ENCODE peak calls at places on chromosomes 16 and 17, in ten cellular contexts. One of them, this sample, is unnamed. For H3K4me1, the result is how much of the 10 kb centered on the place peaks cover.

GRCh38 chr17:48148029-48148759 is 40.6 kb downstream of the SNX11 start:
- DNase-seq in H9: no peak
- DNase-seq in SK-N-SH: peak
- DNase-seq in fibroblast of lung: no peak
- DNase-seq in IMR-90: no peak
- DNase-seq in kidney: no peak
- DNase-seq in GM23248: no peak
- DNase-seq in neural progenitor cell: no peak
- DNase-seq in PC-3: no peak
- DNase-seq in MM.1S: no peak
- DNase-seq in this sample: no peak

GRCh38 chr17:37698132-37698615 is 46.7 kb downstream of the HNF1B start:
- DNase-seq in H9: no peak
- DNase-seq in SK-N-SH: no peak
- DNase-seq in fibroblast of lung: peak
- DNase-seq in IMR-90: peak
- DNase-seq in kidney: no peak
- DNase-seq in GM23248: peak
- DNase-seq in neural progenitor cell: no peak
- DNase-seq in PC-3: peak
- DNase-seq in MM.1S: no peak
- DNase-seq in this sample: no peak

GRCh38 chr17:43532581-43532980 is 13.6 kb downstream of the ETV4 start:
- DNase-seq in H9: no peak
- DNase-seq in SK-N-SH: no peak
- DNase-seq in fibroblast of lung: no peak
- DNase-seq in IMR-90: no peak
- DNase-seq in kidney: no peak
- DNase-seq in GM23248: no peak
- DNase-seq in neural progenitor cell: no peak
- DNase-seq in PC-3: no peak
- DNase-seq in MM.1S: no peak
- DNase-seq in this sample: peak

GRCh38 chr16:6250516-6250915 is 1082.1 kb upstream of the RBFOX1 start:
- DNase-seq in H9: no peak
- DNase-seq in SK-N-SH: no peak
- DNase-seq in fibroblast of lung: no peak
- DNase-seq in IMR-90: no peak
- DNase-seq in kidney: no peak
- DNase-seq in GM23248: no peak
- DNase-seq in neural progenitor cell: no peak
- DNase-seq in PC-3: no peak
- DNase-seq in MM.1S: no peak
- DNase-seq in this sample: no peak

GRCh38 chr17:79086609-79087427 is 12.2 kb downstream of the ENGASE start:
- DNase-seq in H9: no peak
- DNase-seq in SK-N-SH: no peak
- DNase-seq in fibroblast of lung: no peak
- DNase-seq in IMR-90: no peak
- DNase-seq in kidney: peak
- DNase-seq in GM23248: no peak
- DNase-seq in neural progenitor cell: no peak
- DNase-seq in PC-3: no peak
- DNase-seq in MM.1S: no peak
- DNase-seq in this sample: no peak

GRCh38 chr17:42456223-42457106 is 2.2 kb upstream of the ATP6V0A1 start:
- DNase-seq in H9: no peak
- DNase-seq in SK-N-SH: no peak
- DNase-seq in fibroblast of lung: peak
- DNase-seq in IMR-90: peak
- DNase-seq in kidney: no peak
- DNase-seq in GM23248: peak
- DNase-seq in neural progenitor cell: no peak
- DNase-seq in PC-3: no peak
- DNase-seq in MM.1S: peak
- DNase-seq in this sample: no peak

GRCh38 chr16:11071829-11072228 is 127.5 kb downstream of the CLEC16A start:
- DNase-seq in H9: no peak
- DNase-seq in SK-N-SH: no peak
- DNase-seq in fibroblast of lung: no peak
- DNase-seq in IMR-90: no peak
- DNase-seq in kidney: no peak
- DNase-seq in GM23248: no peak
- DNase-seq in neural progenitor cell: no peak
- DNase-seq in PC-3: no peak
- DNase-seq in MM.1S: no peak
- DNase-seq in this sample: no peak

GRCh38 chr17:307741-308507 is 44.7 kb downstream of the RPH3AL start:
- DNase-seq in H9: no peak
- DNase-seq in SK-N-SH: no peak
- DNase-seq in fibroblast of lung: no peak
- DNase-seq in IMR-90: no peak
- DNase-seq in kidney: peak
- DNase-seq in GM23248: peak
- DNase-seq in neural progenitor cell: no peak
- DNase-seq in PC-3: no peak
- DNase-seq in MM.1S: no peak
- DNase-seq in this sample: no peak

GRCh38 chr17:3865166-3865565 is 19.1 kb upstream of the NCBP3 start:
- DNase-seq in H9: peak
- DNase-seq in SK-N-SH: no peak
- DNase-seq in fibroblast of lung: peak
- DNase-seq in IMR-90: no peak
- DNase-seq in kidney: no peak
- DNase-seq in GM23248: peak
- DNase-seq in neural progenitor cell: no peak
- DNase-seq in PC-3: no peak
- DNase-seq in MM.1S: no peak
- DNase-seq in this sample: no peak

GRCh38 chr17:75288784-75289121 is 480 bp downstream of the SLC25A19 start:
- DNase-seq in H9: peak
- DNase-seq in SK-N-SH: no peak
- DNase-seq in fibroblast of lung: no peak
- DNase-seq in IMR-90: no peak
- DNase-seq in kidney: no peak
- DNase-seq in GM23248: no peak
- DNase-seq in neural progenitor cell: peak
- DNase-seq in PC-3: peak
- DNase-seq in MM.1S: peak
- DNase-seq in this sample: peak

GRCh38 chr17:56635640-56636039 is 42.1 kb downstream of the NOG start:
- DNase-seq in H9: no peak
- DNase-seq in SK-N-SH: no peak
- DNase-seq in fibroblast of lung: no peak
- DNase-seq in IMR-90: no peak
- DNase-seq in kidney: no peak
- DNase-seq in GM23248: peak
- DNase-seq in neural progenitor cell: no peak
- DNase-seq in PC-3: peak
- DNase-seq in MM.1S: no peak
- DNase-seq in this sample: no peak

GRCh38 chr16:55710466-55710865 is 54.7 kb downstream of the SLC6A2 start:
- DNase-seq in H9: peak
- DNase-seq in SK-N-SH: no peak
- DNase-seq in fibroblast of lung: no peak
- DNase-seq in IMR-90: no peak
- DNase-seq in kidney: no peak
- DNase-seq in GM23248: peak
- DNase-seq in neural progenitor cell: peak
- DNase-seq in PC-3: no peak
- DNase-seq in MM.1S: no peak
- DNase-seq in this sample: no peak

GRCh38 chr17:12040478-12040877 is 19.8 kb downstream of the MAP2K4 start:
- DNase-seq in H9: no peak
- DNase-seq in SK-N-SH: no peak
- DNase-seq in fibroblast of lung: no peak
- DNase-seq in IMR-90: peak
- DNase-seq in kidney: no peak
- DNase-seq in GM23248: peak
- DNase-seq in neural progenitor cell: no peak
- DNase-seq in PC-3: peak
- DNase-seq in MM.1S: no peak
- DNase-seq in this sample: no peak

GRCh38 chr17:62855136-62855535 is 47.0 kb upstream of the MARCHF10 start:
- DNase-seq in H9: peak
- DNase-seq in SK-N-SH: no peak
- DNase-seq in fibroblast of lung: no peak
- DNase-seq in IMR-90: no peak
- DNase-seq in kidney: no peak
- DNase-seq in GM23248: no peak
- DNase-seq in neural progenitor cell: no peak
- DNase-seq in PC-3: no peak
- DNase-seq in MM.1S: no peak
- DNase-seq in this sample: no peak

GRCh38 chr17:71936977-71937376 is 183.8 kb upstream of the SOX9 start:
- DNase-seq in H9: no peak
- DNase-seq in SK-N-SH: no peak
- DNase-seq in fibroblast of lung: no peak
- DNase-seq in IMR-90: no peak
- DNase-seq in kidney: no peak
- DNase-seq in GM23248: no peak
- DNase-seq in neural progenitor cell: no peak
- DNase-seq in PC-3: peak
- DNase-seq in MM.1S: no peak
- DNase-seq in this sample: no peak

GRCh38 chr17:82647593-82648164 is 565 bp downstream of the WDR45B start:
- DNase-seq in H9: no peak
- DNase-seq in SK-N-SH: peak
- DNase-seq in fibroblast of lung: no peak
- DNase-seq in IMR-90: no peak
- DNase-seq in kidney: peak
- DNase-seq in GM23248: peak
- DNase-seq in neural progenitor cell: peak
- DNase-seq in PC-3: peak
- DNase-seq in MM.1S: peak
- DNase-seq in this sample: peak

GRCh38 chr17:78428842-78429617 is 50.6 kb downstream of the PGS1 start:
- DNase-seq in H9: no peak
- DNase-seq in SK-N-SH: no peak
- DNase-seq in fibroblast of lung: no peak
- DNase-seq in IMR-90: peak
- DNase-seq in kidney: peak
- DNase-seq in GM23248: no peak
- DNase-seq in neural progenitor cell: no peak
- DNase-seq in PC-3: no peak
- DNase-seq in MM.1S: no peak
- DNase-seq in this sample: no peak

GRCh38 chr17:12853921-12854320 is 64.6 kb downstream of the ARHGAP44 start:
- DNase-seq in H9: peak
- DNase-seq in SK-N-SH: no peak
- DNase-seq in fibroblast of lung: no peak
- DNase-seq in IMR-90: no peak
- DNase-seq in kidney: no peak
- DNase-seq in GM23248: no peak
- DNase-seq in neural progenitor cell: no peak
- DNase-seq in PC-3: no peak
- DNase-seq in MM.1S: no peak
- DNase-seq in this sample: no peak

GRCh38 chr16:74901606-74902005 is 83.3 kb downstream of the WDR59 start:
- DNase-seq in H9: no peak
- DNase-seq in SK-N-SH: no peak
- DNase-seq in fibroblast of lung: no peak
- DNase-seq in IMR-90: peak
- DNase-seq in kidney: no peak
- DNase-seq in GM23248: no peak
- DNase-seq in neural progenitor cell: no peak
- DNase-seq in PC-3: no peak
- DNase-seq in MM.1S: no peak
- DNase-seq in this sample: no peak

DNA sequence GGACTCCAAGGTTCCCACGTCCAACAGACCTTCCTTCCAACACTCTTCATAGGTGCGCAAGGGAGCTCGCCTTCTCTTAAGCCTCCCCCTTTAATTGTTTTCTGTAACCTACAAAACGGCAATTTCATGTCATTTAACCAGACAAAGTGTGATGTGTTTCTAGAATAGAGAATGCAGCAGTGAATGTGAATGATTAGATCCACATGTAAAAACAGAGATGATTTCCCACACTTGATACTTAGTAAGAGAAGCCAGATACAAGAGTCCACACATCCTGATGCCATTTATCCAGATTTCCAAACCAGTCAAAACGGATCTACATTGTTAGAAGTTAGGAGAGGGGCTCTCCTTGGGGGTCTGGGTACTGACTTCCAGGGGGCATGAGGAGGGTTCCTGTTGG is 89.3 kb downstream of the IRF8 start:
- DNase-seq in H9: no peak
- DNase-seq in SK-N-SH: no peak
- DNase-seq in fibroblast of lung: no peak
- DNase-seq in IMR-90: no peak
- DNase-seq in kidney: peak
- DNase-seq in GM23248: no peak
- DNase-seq in neural progenitor cell: no peak
- DNase-seq in PC-3: no peak
- DNase-seq in MM.1S: no peak
- DNase-seq in this sample: no peak
- H3K9ac ChIP-seq in H9: no peak
- H3K9ac ChIP-seq in SK-N-SH: no peak
- H3K9ac ChIP-seq in fibroblast of lung: no peak
- H3K9ac ChIP-seq in IMR-90: no peak
- H3K9ac ChIP-seq in kidney: no peak
- H3K9ac ChIP-seq in GM23248: no peak
- H3K9ac ChIP-seq in neural progenitor cell: no peak
- H3K9ac ChIP-seq in PC-3: no peak
- H3K9ac ChIP-seq in MM.1S: no peak
- H3K9ac ChIP-seq in this sample: no peak

GRCh38 chr16:87207965-87208364 is 109.2 kb downstream of the C16orf95 start:
- DNase-seq in H9: no peak
- DNase-seq in SK-N-SH: no peak
- DNase-seq in fibroblast of lung: no peak
- DNase-seq in IMR-90: no peak
- DNase-seq in kidney: no peak
- DNase-seq in GM23248: peak
- DNase-seq in neural progenitor cell: no peak
- DNase-seq in PC-3: no peak
- DNase-seq in MM.1S: no peak
- DNase-seq in this sample: no peak
- H3K27ac ChIP-seq in H9: no peak
- H3K27ac ChIP-seq in SK-N-SH: no peak
- H3K27ac ChIP-seq in fibroblast of lung: peak
- H3K27ac ChIP-seq in IMR-90: peak
- H3K27ac ChIP-seq in kidney: no peak
- H3K27ac ChIP-seq in GM23248: peak
- H3K27ac ChIP-seq in neural progenitor cell: no peak
- H3K27ac ChIP-seq in PC-3: peak
- H3K27ac ChIP-seq in MM.1S: no peak
- H3K27ac ChIP-seq in this sample: no peak

GRCh38 chr17:39870776-39871175 is 2.8 kb downstream of the ZPBP2 start:
- DNase-seq in H9: no peak
- DNase-seq in SK-N-SH: no peak
- DNase-seq in fibroblast of lung: no peak
- DNase-seq in IMR-90: no peak
- DNase-seq in kidney: no peak
- DNase-seq in GM23248: no peak
- DNase-seq in neural progenitor cell: no peak
- DNase-seq in PC-3: no peak
- DNase-seq in MM.1S: no peak
- DNase-seq in this sample: no peak
- H3K4me1 ChIP-seq in H9: under half
- H3K4me1 ChIP-seq in SK-N-SH: under half
- H3K4me1 ChIP-seq in fibroblast of lung: under half
- H3K4me1 ChIP-seq in IMR-90: under half
- H3K4me1 ChIP-seq in kidney: under half
- H3K4me1 ChIP-seq in GM23248: under half
- H3K4me1 ChIP-seq in neural progenitor cell: under half
- H3K4me1 ChIP-seq in PC-3: under half
- H3K4me1 ChIP-seq in MM.1S: under half
- H3K4me1 ChIP-seq in this sample: under half

GRCh38 chr17:81452551-81452950 is 57.3 kb downstream of the BAHCC1 start:
- DNase-seq in H9: no peak
- DNase-seq in SK-N-SH: no peak
- DNase-seq in fibroblast of lung: no peak
- DNase-seq in IMR-90: no peak
- DNase-seq in kidney: no peak
- DNase-seq in GM23248: no peak
- DNase-seq in neural progenitor cell: no peak
- DNase-seq in PC-3: no peak
- DNase-seq in MM.1S: no peak
- DNase-seq in this sample: no peak
- H3K9ac ChIP-seq in H9: no peak
- H3K9ac ChIP-seq in SK-N-SH: no peak
- H3K9ac ChIP-seq in fibroblast of lung: no peak
- H3K9ac ChIP-seq in IMR-90: no peak
- H3K9ac ChIP-seq in kidney: no peak
- H3K9ac ChIP-seq in GM23248: no peak
- H3K9ac ChIP-seq in neural progenitor cell: no peak
- H3K9ac ChIP-seq in PC-3: no peak
- H3K9ac ChIP-seq in MM.1S: no peak
- H3K9ac ChIP-seq in this sample: no peak